ENCODE peak calls at places on chromosome 1, in four cellular contexts. C is K562, O is SK-N-SH, A is GM12878. G is an unnamed sample.

GRCh38 chr1:47280142-47280541 is 33.8 kb downstream of the STIL start:
- DNase-seq in A (no peak), C (no peak), O (no peak), G (no peak)

GRCh38 chr1:58352476-58353092 is 193.9 kb downstream of the OMA1 start:
- DNase-seq in A (no peak), C (no peak), O (no peak), G (no peak)

GRCh38 chr1:59415876-59416275 is 119.0 kb downstream of the FGGY start:
- DNase-seq in C (no peak), A (no peak), O (no peak), G (no peak)

GRCh38 chr1:15107897-15108296 is 45.6 kb upstream of the TMEM51 start:
- DNase-seq in A (no peak), C (no peak), O (no peak), G (no peak)

GRCh38 chr1:228767636-228768344 is 32.5 kb downstream of the RHOU start:
- DNase-seq in O (no peak), A (no peak), C (no peak), G (no peak)

GRCh38 chr1:206570529-206570928 is 41.7 kb downstream of the EIF2D start:
- DNase-seq in A (no peak), O (no peak), C (no peak), G (no peak)

GRCh38 chr1:169925505-169926482 is 32.1 kb upstream of the SCYL3 start:
- DNase-seq in A (peak), C (no peak), O (no peak), G (no peak)

GRCh38 chr1:2050482-2050792 is 226 bp downstream of the PRKCZ start:
- DNase-seq in O (peak), A (no peak), C (no peak), G (no peak)

GRCh38 chr1:76426606-76427005 is 352.1 kb downstream of the ST6GALNAC3 start:
- DNase-seq in A (no peak), O (no peak), C (no peak), G (no peak)

GRCh38 chr1:67883069-67883468 is 49.8 kb upstream of the GNG12 start:
- DNase-seq in C (no peak), A (no peak), O (no peak), G (no peak)

GRCh38 chr1:24536391-24536840 is 19.5 kb upstream of the NCMAP start:
- DNase-seq in A (peak), O (peak), C (no peak), G (peak)

GRCh38 chr1:9657521-9658032 is 6.0 kb downstream of the PIK3CD start:
- DNase-seq in C (peak), O (no peak), A (no peak), G (no peak)

GRCh38 chr1:110211503-110212164 is 1.5 kb downstream of the KCNC4 start:
- DNase-seq in O (no peak), C (no peak), A (no peak), G (no peak)

GRCh38 chr1:23402286-23403037 is 22.1 kb downstream of the TCEA3 start:
- DNase-seq in A (no peak), C (no peak), O (no peak), G (no peak)

GRCh38 chr1:33364578-33364945 is 43.7 kb upstream of the A3GALT2 start:
- DNase-seq in C (no peak), O (no peak), A (no peak), G (no peak)

GRCh38 chr1:75722966-75723365 is 1.5 kb upstream of the ACADM start:
- DNase-seq in A (no peak), O (no peak), C (peak), G (no peak)

GRCh38 chr1:227793948-227794812 is 21.3 kb upstream of the PRSS38 start:
- DNase-seq in C (no peak), A (no peak), O (peak), G (no peak)

GRCh38 chr1:64948905-64949833 is 17.2 kb downstream of the JAK1 start:
- DNase-seq in A (no peak), C (peak), O (no peak), G (no peak)

GRCh38 chr1:117607471-117607870 is 1.6 kb downstream of the TENT5C start:
- DNase-seq in C (peak), O (no peak), A (no peak), G (no peak)

GRCh38 chr1:200873116-200873670 is 412 bp downstream of the GPR25 start:
- DNase-seq in C (no peak), A (no peak), O (no peak), G (no peak)

GRCh38 chr1:25562101-25562927 is 18.9 kb downstream of the LDLRAP1 start:
- DNase-seq in A (peak), O (no peak), C (peak), G (peak)

GRCh38 chr1:214901718-214902117 is 180.8 kb upstream of the KCNK2 start:
- DNase-seq in A (no peak), C (peak), O (no peak), G (no peak)

GRCh38 chr1:70384542-70384941 is 26.5 kb upstream of the CTH start:
- DNase-seq in A (no peak), C (no peak), O (no peak), G (no peak)
- TF ChIP-seq NFIC in A (no peak), C (no peak), O (no peak), G (no peak)

GRCh38 chr1:156281281-156282142 is 1.1 kb downstream of the SMG5 start:
- DNase-seq in C (peak), O (peak), A (no peak), G (peak)
- TF ChIP-seq SIN3A in C (peak), O (peak), A (peak), G (peak)

GRCh38 chr1:225823811-225824261 is 13.9 kb downstream of the EPHX1 start:
- DNase-seq in O (no peak), A (no peak), C (peak), G (no peak)

GRCh38 chr1:225825606-225826005 is 15.7 kb downstream of the EPHX1 start:
- DNase-seq in A (no peak), C (no peak), O (no peak), G (no peak)

GRCh38 chr1:225824522-225824921 is 14.6 kb downstream of the EPHX1 start:
- DNase-seq in C (no peak), O (no peak), A (no peak), G (no peak)

GRCh38 chr1:225827076-225827475 is 17.2 kb downstream of the EPHX1 start:
- DNase-seq in A (no peak), O (no peak), C (no peak), G (no peak)

GRCh38 chr1:225825078-225825477 is 15.2 kb downstream of the EPHX1 start:
- DNase-seq in A (no peak), C (peak), O (no peak), G (peak)
- TF ChIP-seq NFIC in A (no peak), C (no peak), O (no peak), G (no peak)

DNA sequence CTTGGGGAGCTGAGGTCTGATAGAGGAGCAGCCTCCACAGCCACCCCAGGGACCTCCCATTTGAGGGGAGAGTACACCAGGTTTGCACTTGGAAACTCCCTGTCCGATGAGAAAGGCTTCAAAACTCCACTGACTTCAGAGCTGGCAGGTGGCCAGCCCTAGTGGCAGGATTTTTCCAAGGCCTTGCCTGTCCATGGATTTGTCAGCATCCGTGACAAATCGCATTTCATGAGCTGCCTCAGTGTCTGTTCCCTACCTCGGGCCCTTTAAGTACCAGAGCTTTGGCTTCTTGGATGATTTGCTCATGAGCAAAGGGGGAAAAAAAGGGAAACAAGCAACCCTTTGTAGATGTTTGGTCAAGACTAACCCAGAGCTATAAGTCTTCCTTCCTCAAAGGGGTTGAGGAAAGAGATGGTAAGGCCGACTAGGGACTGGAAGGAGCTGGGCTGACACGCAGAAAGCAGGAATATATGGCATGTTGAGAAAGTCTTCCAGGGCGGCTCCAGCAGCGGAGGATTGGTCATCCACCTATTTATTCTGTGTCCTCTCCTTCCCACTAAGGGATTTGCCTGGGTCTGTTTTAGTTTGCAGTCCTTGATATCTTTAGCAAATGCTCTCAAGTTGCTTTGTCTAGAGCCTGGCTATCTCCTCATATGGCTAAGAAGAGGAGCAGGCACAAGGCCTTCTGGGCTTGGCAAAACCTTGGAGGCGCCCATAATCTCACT is 2.7 kb upstream of the HSPG2 start:
- DNase-seq in A (no peak), O (peak), C (peak), G (peak)
- TF ChIP-seq SIN3A in A (no peak), O (no peak), C (no peak), G (no peak)

GRCh38 chr1:81836007-81836626 is 35.4 kb downstream of the ADGRL2 start:
- DNase-seq in C (no peak), A (no peak), O (no peak), G (no peak)

GRCh38 chr1:81833722-81834121 is 33.0 kb downstream of the ADGRL2 start:
- DNase-seq in C (no peak), O (no peak), A (no peak), G (no peak)

GRCh38 chr1:81834921-81835698 is 34.4 kb downstream of the ADGRL2 start:
- DNase-seq in A (no peak), O (no peak), C (no peak), G (no peak)

GRCh38 chr1:81834268-81834667 is 33.5 kb downstream of the ADGRL2 start:
- DNase-seq in C (no peak), O (no peak), A (no peak), G (no peak)

GRCh38 chr1:81832573-81832972 is 31.8 kb downstream of the ADGRL2 start:
- DNase-seq in C (no peak), O (no peak), A (no peak), G (no peak)
- TF ChIP-seq NFIC in C (no peak), O (no peak), A (no peak), G (no peak)